ENCODE peak calls at places on chromosome 11, in seven cellular contexts. E is heart left ventricle, A is A549, W is body of pancreas, I is kidney, P is colonic mucosa, T is AG04450. C is an unnamed sample.

GRCh38 chr11:80822248-80822647 is 1381.4 kb upstream of the TENM4 start:
- DNase-seq in P (no peak), W (no peak), E (no peak), T (no peak), A (no peak), I (no peak), C (no peak)

GRCh38 chr11:19326499-19326898 is 85.8 kb upstream of the E2F8 start:
- DNase-seq in I (no peak), P (no peak), T (no peak), A (peak), W (no peak), E (no peak), C (no peak)

GRCh38 chr11:68269414-68270081 is 2.2 kb downstream of the C11orf24 start:
- DNase-seq in T (peak), E (no peak), A (no peak), I (no peak), W (no peak), P (no peak), C (no peak)

GRCh38 chr11:117186431-117186761 is 7.9 kb downstream of the SIDT2 start:
- DNase-seq in P (peak), W (no peak), T (no peak), A (no peak), E (peak), I (peak), C (no peak)

GRCh38 chr11:33016654-33017053 is 976 bp downstream of the DEPDC7 start:
- DNase-seq in A (no peak), W (no peak), E (no peak), P (no peak), I (no peak), T (no peak), C (no peak)

GRCh38 chr11:110573411-110573810 is 138.8 kb downstream of the ARHGAP20 start:
- DNase-seq in I (no peak), T (no peak), A (no peak), P (no peak), E (no peak), W (no peak), C (no peak)

GRCh38 chr11:115581871-115582639 is 77.8 kb upstream of the CADM1 start:
- DNase-seq in P (peak), I (no peak), A (no peak), E (no peak), T (no peak), W (no peak), C (no peak)

GRCh38 chr11:34213366-34213765 is 107.9 kb downstream of the NAT10 start:
- DNase-seq in I (no peak), W (no peak), T (no peak), P (no peak), A (peak), E (no peak), C (no peak)

DNA sequence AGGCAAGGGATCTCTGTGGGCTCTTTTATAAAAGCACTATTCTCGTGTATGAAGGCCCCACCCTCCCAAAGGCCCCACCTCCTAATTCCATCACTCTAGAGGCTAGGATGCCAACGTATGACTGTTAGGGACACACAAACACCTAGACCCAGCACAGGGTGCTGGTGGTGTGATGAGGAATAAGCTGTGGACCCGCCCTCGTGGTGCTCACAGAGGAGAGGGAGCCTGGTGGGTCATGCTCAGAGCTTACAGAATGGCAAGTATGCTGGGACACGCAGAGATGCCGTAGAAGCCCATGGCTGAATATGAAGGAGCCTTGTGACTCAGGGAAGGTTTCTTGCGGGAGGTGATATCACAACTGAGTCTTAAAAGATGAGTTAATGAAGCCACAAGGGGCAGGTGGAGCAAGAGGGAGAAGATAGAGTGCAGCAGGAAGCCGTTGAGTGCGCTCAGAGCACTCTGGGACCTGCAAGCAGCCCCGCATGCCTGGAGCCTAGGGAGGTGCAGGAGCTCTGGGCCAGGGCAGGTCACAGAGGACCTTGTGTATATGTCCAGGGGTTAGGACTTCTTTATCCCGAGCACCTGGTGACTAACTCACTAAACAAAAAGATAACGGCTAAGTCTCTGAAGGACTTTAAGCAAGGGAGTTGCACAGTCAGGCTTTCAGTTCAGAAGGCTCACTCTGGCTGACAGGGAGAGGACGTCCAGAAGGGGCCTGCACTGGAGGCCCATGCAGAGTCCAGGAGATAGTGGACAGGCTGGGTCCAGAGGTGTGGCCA is 160.9 kb downstream of the TRIM29 start:
- DNase-seq in A (no peak), I (no peak), T (no peak), P (no peak), E (no peak), W (no peak), C (no peak)
- H3K27ac ChIP-seq in A (no peak), I (no peak), T (no peak), P (no peak), E (no peak), W (no peak), C (no peak)

DNA sequence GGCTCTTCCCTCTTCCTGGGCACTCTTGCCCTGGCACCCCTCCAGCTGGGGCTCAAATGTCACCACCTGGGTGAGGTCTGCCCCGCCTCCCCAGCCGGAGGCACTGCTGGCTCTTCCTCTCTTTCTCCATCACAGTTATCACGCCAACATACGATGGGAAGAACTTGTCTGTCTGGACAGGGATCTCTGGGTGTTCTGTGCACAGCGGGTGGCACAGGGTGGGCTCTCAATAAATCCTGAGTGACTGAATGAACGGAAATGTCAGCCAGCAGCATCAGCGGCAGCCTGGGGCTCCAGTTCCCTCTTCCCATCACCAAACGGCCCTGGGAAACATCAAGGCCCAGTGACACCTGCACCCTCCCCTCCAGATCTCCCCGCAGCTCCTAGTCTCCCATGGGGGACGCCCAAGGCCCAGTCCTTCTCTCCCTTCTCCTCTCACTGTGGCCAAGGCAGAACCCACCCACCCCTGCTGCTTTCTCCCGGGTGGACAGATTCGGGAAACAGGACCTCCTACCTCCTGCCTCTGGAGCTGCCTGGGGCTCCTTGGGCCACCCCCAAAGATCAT is 440 bp upstream of the SLC25A45 start:
- DNase-seq in P (peak), E (no peak), T (no peak), A (peak), I (peak), W (peak), C (no peak)
- H3K4me3 ChIP-seq in P (no peak), E (peak), T (peak), A (peak), I (peak), W (no peak), C (peak)

DNA sequence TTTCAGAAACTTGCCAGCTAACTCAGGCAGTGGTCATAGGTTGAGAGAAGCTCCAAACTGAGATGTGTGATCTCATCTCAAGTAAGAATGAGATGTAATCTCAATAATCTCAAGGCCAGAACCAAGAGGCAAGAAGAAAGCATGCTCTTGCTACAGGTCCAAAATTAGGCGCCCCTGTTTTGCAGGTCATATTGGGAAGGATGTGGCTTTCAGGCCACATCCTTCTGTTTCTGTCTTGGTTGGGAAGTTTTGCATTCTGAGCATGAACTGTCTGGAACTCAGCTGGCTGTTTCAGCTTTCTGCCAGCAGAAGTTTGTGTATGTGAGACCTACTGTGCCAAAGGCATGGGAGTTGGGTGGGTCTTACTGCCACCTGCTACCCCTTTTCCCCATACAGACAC is 67.5 kb upstream of the MS4A8 start:
- DNase-seq in T (no peak), E (no peak), P (no peak), A (no peak), W (no peak), I (no peak), C (no peak)
- H3K27ac ChIP-seq in T (no peak), E (no peak), P (no peak), A (no peak), W (no peak), I (no peak), C (no peak)

GRCh38 chr11:16953620-16954019 is 60.6 kb downstream of the PLEKHA7 start:
- DNase-seq in A (no peak), W (no peak), E (no peak), I (no peak), P (no peak), T (no peak), C (no peak)
- H3K4me3 ChIP-seq in A (no peak), W (no peak), E (no peak), I (no peak), P (no peak), T (no peak), C (no peak)